ENCODE peak calls at places on chromosome 9, in seven cellular contexts. D is GM06990, W is RWPE1, O is right atrium auricular region, J is ovary, Q is upper lobe of right lung, V is Peyer's patch. H is an unnamed sample.

GRCh38 chr9:97512966-97513560 is 11.6 kb downstream of the TMOD1 start:
- DNase-seq in D (no peak), W (no peak), O (peak), J (no peak), Q (no peak), V (no peak), H (no peak)

GRCh38 chr9:129245276-129245675 is 67.2 kb upstream of the IER5L start:
- DNase-seq in D (no peak), W (peak), O (no peak), J (no peak), Q (peak), V (no peak), H (no peak)

GRCh38 chr9:36092509-36093215 is 43.9 kb upstream of the GLIPR2 start:
- DNase-seq in D (peak), W (no peak), O (no peak), J (no peak), Q (no peak), V (peak), H (no peak)

GRCh38 chr9:91516061-91516460 is 92.4 kb upstream of the NFIL3 start:
- DNase-seq in D (no peak), W (no peak), O (no peak), J (no peak), Q (no peak), V (no peak), H (no peak)

GRCh38 chr9:131483319-131484050 is 19.2 kb upstream of the POMT1 start:
- DNase-seq in D (no peak), W (no peak), O (peak), J (no peak), Q (no peak), V (no peak), H (no peak)

GRCh38 chr9:89226076-89226475 is 47.5 kb upstream of the SHC3 start:
- DNase-seq in D (no peak), W (no peak), O (peak), J (no peak), Q (no peak), V (no peak), H (no peak)

GRCh38 chr9:104232781-104233341 is 138.8 kb downstream of the SMC2 start:
- DNase-seq in D (no peak), W (peak), O (no peak), J (no peak), Q (no peak), V (no peak), H (no peak)

GRCh38 chr9:116181853-116182610 is 28.4 kb downstream of the PAPPA start:
- DNase-seq in D (no peak), W (no peak), O (no peak), J (no peak), Q (no peak), V (no peak), H (no peak)

GRCh38 chr9:133107961-133108793 is 12.9 kb downstream of the RALGDS start:
- DNase-seq in D (no peak), W (no peak), O (no peak), J (no peak), Q (peak), V (no peak), H (no peak)

GRCh38 chr9:33742519-33742918 is 52.8 kb upstream of the PRSS3 start:
- DNase-seq in D (no peak), W (no peak), O (no peak), J (no peak), Q (no peak), V (no peak), H (no peak)

GRCh38 chr9:33619666-33620404 is 95.8 kb downstream of the ANKRD18B start:
- DNase-seq in D (no peak), W (peak), O (no peak), J (no peak), Q (no peak), V (no peak), H (no peak)

GRCh38 chr9:88460583-88461332 is 72.5 kb downstream of the SPIN1 start:
- DNase-seq in D (no peak), W (peak), O (no peak), J (no peak), Q (no peak), V (no peak), H (no peak)

GRCh38 chr9:23412458-23412857 is 413.6 kb downstream of the ELAVL2 start:
- DNase-seq in D (no peak), W (no peak), O (no peak), J (no peak), Q (no peak), V (no peak), H (no peak)

GRCh38 chr9:136464241-136464640 is 18.6 kb downstream of the SEC16A start:
- DNase-seq in D (no peak), W (no peak), O (no peak), J (no peak), Q (no peak), V (no peak), H (no peak)

GRCh38 chr9:21965401-21965951 is 28.7 kb downstream of the CDKN2A start:
- DNase-seq in D (peak), W (no peak), O (no peak), J (no peak), Q (peak), V (peak), H (no peak)

GRCh38 chr9:85155380-85155779 is 485.9 kb downstream of the NTRK2 start:
- DNase-seq in D (no peak), W (no peak), O (no peak), J (no peak), Q (no peak), V (no peak), H (no peak)

GRCh38 chr9:77291714-77292113 is 114.4 kb downstream of the VPS13A start:
- DNase-seq in D (no peak), W (peak), O (no peak), J (no peak), Q (no peak), V (no peak), H (no peak)

GRCh38 chr9:136857166-136857565 is 5.0 kb downstream of the MAMDC4 start:
- DNase-seq in D (peak), W (no peak), O (no peak), J (no peak), Q (no peak), V (no peak), H (no peak)

GRCh38 chr9:33446507-33447403 is 638 bp downstream of the AQP3 start:
- DNase-seq in D (peak), W (peak), O (peak), J (peak), Q (peak), V (peak), H (no peak)

GRCh38 chr9:135992486-135993408 is 31.6 kb upstream of the UBAC1 start:
- DNase-seq in D (peak), W (peak), O (peak), J (peak), Q (peak), V (peak), H (no peak)

GRCh38 chr9:27791311-27791710 is 218.0 kb upstream of the C9orf72 start:
- DNase-seq in D (no peak), W (peak), O (no peak), J (no peak), Q (no peak), V (no peak), H (no peak)

GRCh38 chr9:118651511-118651910 is 717.7 kb downstream of the BRINP1 start:
- DNase-seq in D (no peak), W (peak), O (no peak), J (no peak), Q (no peak), V (no peak), H (no peak)

GRCh38 chr9:114387678-114388431 is at the start of gene AKNA:
- DNase-seq in D (peak), W (no peak), O (peak), J (peak), Q (peak), V (peak), H (peak)

GRCh38 chr9:77063645-77064285 is 44.3 kb downstream of the FOXB2 start:
- DNase-seq in D (no peak), W (peak), O (no peak), J (no peak), Q (no peak), V (no peak), H (no peak)

GRCh38 chr9:673966-674526 is 167.5 kb upstream of the DMRT1 start:
- DNase-seq in D (no peak), W (no peak), O (no peak), J (no peak), Q (no peak), V (no peak), H (no peak)

GRCh38 chr9:117546894-117547293 is 132.0 kb upstream of the ASTN2 start:
- DNase-seq in D (peak), W (peak), O (no peak), J (no peak), Q (no peak), V (no peak), H (no peak)

GRCh38 chr9:137457406-137458193 is 1.5 kb downstream of the NSMF start:
- DNase-seq in D (peak), W (no peak), O (no peak), J (peak), Q (peak), V (no peak), H (no peak)

GRCh38 chr9:133727876-133728441 is 10.2 kb downstream of the SARDH start:
- DNase-seq in D (no peak), W (no peak), O (no peak), J (peak), Q (peak), V (no peak), H (peak)

GRCh38 chr9:123725389-123725788 is 204.5 kb downstream of the DENND1A start:
- DNase-seq in D (no peak), W (no peak), O (no peak), J (no peak), Q (no peak), V (no peak), H (no peak)

GRCh38 chr9:121226186-121226585 is 24.5 kb upstream of the RAB14 start:
- DNase-seq in D (no peak), W (peak), O (no peak), J (no peak), Q (no peak), V (no peak), H (no peak)

GRCh38 chr9:121220996-121221671 is 19.5 kb upstream of the RAB14 start:
- DNase-seq in D (no peak), W (no peak), O (no peak), J (no peak), Q (no peak), V (no peak), H (no peak)

GRCh38 chr9:121218357-121219027 is 16.8 kb upstream of the RAB14 start:
- DNase-seq in D (no peak), W (no peak), O (peak), J (no peak), Q (no peak), V (no peak), H (no peak)

GRCh38 chr9:121225240-121225639 is 23.6 kb upstream of the RAB14 start:
- DNase-seq in D (no peak), W (no peak), O (no peak), J (no peak), Q (no peak), V (no peak), H (no peak)

DNA sequence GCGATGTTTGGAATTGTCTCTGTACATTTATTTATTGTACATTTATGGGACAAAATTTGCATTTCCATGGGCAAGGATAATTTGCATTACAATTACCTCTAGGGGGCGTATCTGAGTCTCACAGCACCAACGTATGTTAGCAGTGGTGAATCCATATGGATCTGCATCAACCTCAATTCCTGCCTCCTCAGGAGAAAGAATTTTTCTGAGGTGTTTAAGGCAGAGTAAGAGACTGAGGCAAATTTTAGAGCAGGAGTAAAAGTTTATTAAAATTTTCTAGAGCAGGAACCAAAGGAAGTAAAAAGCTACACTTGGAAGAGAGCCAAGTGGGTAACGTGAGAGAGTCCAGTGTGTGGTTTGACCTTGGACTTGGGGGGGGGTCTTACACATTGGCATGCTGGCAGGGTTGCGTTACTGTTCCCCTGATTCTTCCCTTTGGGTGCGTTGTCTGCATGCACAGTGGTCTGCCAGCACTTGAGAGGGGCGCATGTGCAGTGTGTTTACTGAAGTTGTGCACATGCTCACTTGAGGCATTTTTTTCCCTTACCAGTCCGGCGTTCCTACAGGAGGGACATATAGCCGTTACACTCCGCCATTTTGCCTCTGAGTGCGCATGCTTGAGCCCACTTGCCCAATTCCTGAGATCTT is 21.0 kb upstream of the RAB14 start:
- DNase-seq in D (no peak), W (peak), O (no peak), J (no peak), Q (no peak), V (no peak), H (no peak)
- TF ChIP-seq CTCF in D (peak), W (peak), O (peak), J (peak), Q (peak), V (peak), H (peak)

GRCh38 chr9:16921855-16922254 is 51.4 kb upstream of the BNC2 start:
- DNase-seq in D (no peak), W (peak), O (no peak), J (no peak), Q (no peak), V (no peak), H (no peak)
- TF ChIP-seq CTCF in D (no peak), W (no peak), O (no peak), J (no peak), Q (no peak), V (no peak), H (no peak)

GRCh38 chr9:12723409-12724028 is 30.3 kb downstream of the TYRP1 start:
- DNase-seq in D (no peak), W (no peak), O (no peak), J (no peak), Q (no peak), V (no peak), H (no peak)
- TF ChIP-seq CTCF in D (peak), W (peak), O (peak), J (peak), Q (peak), V (no peak), H (peak)

GRCh38 chr9:87267701-87268100 is 230.0 kb upstream of the DAPK1 start:
- DNase-seq in D (no peak), W (no peak), O (peak), J (no peak), Q (no peak), V (no peak), H (no peak)
- TF ChIP-seq CTCF in D (no peak), W (no peak), O (no peak), J (no peak), Q (no peak), V (no peak), H (no peak)

DNA sequence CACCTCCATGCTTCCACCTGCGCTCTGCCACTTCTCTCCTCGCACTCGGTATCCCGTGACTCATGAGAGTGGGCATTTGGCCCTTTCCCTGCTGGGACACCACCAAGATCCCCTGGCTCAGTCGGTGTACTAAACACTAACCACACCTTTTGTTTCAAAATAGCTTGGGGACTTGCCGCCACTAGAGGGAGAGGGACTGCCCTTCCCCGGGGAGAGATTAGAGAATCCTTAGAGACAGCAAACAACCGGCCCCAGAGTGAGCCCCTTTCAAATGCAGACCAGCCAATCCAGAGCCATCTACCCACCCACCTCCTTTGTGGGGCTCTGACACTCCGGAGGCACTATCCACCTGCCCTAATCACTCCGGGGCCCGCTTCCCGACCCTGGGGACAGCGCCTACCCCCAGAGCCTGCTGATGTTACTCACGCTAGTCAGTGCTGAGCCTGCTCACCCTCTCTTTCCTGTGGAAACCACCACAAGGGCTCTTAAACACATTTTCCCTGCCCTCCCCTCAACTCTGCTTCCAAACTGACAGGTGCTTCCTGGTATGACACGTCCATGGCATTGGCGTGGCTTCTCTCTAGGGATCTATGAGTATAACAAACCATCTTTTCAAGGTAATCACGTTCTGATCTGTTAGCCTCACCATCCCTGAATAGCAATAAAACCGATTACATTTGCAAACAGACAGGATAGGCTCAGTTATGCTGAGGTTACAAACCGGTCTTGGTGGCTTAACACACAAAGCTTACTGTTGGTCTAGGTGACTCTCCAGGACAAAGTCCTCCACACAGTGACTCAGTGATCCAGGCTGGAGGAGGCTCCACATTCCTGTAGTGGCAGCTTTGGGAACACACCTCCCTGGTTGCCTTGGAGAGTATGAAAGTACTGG is 180.1 kb upstream of the MVB12B start:
- DNase-seq in D (peak), W (peak), O (peak), J (no peak), Q (peak), V (peak), H (peak)
- TF ChIP-seq CTCF in D (peak), W (peak), O (peak), J (no peak), Q (peak), V (no peak), H (peak)

DNA sequence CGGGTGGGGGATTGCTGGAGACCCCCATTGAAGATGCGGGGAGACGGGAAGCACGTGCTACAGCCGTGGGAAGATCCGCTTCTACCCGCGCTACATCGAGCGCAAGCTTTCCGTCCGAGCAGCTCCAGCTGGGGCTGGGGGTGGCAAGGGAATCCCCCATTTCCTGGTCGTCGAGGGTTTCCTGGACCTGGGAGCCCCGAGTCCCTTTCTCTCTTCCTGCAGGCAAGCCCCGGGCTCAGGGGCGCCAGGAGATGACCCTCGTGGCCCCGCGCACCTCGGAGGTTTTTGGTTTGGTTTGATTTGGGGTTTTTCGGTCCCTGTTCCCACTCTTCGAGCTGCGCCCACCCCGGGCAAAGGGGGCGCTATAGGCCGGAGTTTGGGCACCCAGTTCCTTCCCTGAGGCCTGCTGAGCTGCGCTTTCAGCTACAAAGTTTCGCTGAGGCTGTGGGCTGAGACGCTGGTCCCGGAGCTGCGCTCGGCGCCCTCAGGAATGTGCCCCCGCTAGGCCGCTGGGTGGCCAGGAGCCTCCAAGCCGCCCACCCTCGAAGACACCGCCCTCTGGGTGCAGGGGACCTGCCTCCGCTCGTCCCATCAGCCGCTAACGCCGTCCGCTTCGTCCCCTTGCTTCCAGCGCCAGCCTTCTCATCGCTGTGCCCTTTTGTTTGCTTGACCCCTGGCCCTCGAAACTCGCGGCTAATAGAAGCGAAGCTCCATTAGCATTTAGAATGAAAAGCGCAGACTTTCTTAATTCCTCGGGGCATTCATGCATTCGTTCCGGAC is 2.9 kb downstream of the NR4A3 start:
- DNase-seq in D (peak), W (peak), O (no peak), J (peak), Q (peak), V (peak), H (peak)
- TF ChIP-seq CTCF in D (peak), W (peak), O (peak), J (peak), Q (peak), V (no peak), H (peak)

GRCh38 chr9:120018550-120018949 is 561.4 kb downstream of the CDK5RAP2 start:
- DNase-seq in D (no peak), W (no peak), O (no peak), J (no peak), Q (no peak), V (no peak), H (no peak)
- TF ChIP-seq CTCF in D (no peak), W (no peak), O (no peak), J (no peak), Q (no peak), V (no peak), H (no peak)

GRCh38 chr9:109182940-109183798 is 16.1 kb upstream of the FRRS1L start:
- DNase-seq in D (peak), W (peak), O (no peak), J (no peak), Q (no peak), V (no peak), H (no peak)
- TF ChIP-seq CTCF in D (peak), W (peak), O (peak), J (no peak), Q (peak), V (no peak), H (peak)

DNA sequence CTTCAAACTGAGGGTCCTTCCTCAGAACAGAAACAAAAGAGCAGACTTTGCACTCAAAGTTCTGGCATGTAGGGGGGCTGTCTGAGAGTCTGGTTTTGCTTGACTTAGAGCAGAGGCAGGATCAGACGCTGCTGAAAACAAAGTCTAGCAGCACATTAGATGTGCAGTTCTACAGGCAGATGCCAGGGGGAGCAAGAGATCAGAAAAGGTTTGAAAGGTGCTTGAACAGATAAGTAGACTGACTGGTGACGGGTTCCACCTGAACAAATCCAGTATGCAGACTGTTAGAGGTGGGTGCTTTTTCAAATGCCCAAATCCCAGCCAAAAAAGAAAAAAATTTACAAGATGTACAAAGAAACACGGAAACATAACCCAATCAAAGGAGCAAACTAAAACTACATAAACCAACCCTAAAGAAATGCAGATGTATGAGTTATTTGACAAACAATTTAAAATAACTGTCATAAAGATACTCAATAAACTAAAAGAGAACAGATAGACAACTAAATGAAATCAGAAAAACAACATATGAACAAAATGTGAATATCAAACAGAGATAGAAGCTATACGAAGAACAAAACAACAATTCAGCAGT is 194.7 kb upstream of the FREM1 start:
- DNase-seq in D (peak), W (peak), O (no peak), J (no peak), Q (no peak), V (no peak), H (no peak)
- TF ChIP-seq CTCF in D (peak), W (peak), O (peak), J (no peak), Q (peak), V (peak), H (peak)

GRCh38 chr9:101739311-101739710 is 864 bp upstream of the GRIN3A start:
- DNase-seq in D (no peak), W (no peak), O (no peak), J (no peak), Q (no peak), V (no peak), H (no peak)

GRCh38 chr9:101737705-101738565 is 512 bp downstream of the GRIN3A start:
- DNase-seq in D (no peak), W (peak), O (no peak), J (no peak), Q (peak), V (no peak), H (peak)

GRCh38 chr9:101736723-101737122 is 1.7 kb downstream of the GRIN3A start:
- DNase-seq in D (no peak), W (peak), O (no peak), J (peak), Q (no peak), V (no peak), H (no peak)

GRCh38 chr9:101737165-101737704 is 1.2 kb downstream of the GRIN3A start:
- DNase-seq in D (no peak), W (no peak), O (no peak), J (no peak), Q (peak), V (no peak), H (no peak)

GRCh38 chr9:101738566-101739183 is at the start of gene GRIN3A:
- DNase-seq in D (no peak), W (peak), O (no peak), J (peak), Q (peak), V (no peak), H (no peak)
- TF ChIP-seq CTCF in D (no peak), W (peak), O (no peak), J (no peak), Q (no peak), V (no peak), H (peak)